ENCODE peak calls at places on chromosomes 16 and 17, in seven cellular contexts. H is esophagus muscularis mucosa, J is prostate gland, Y is A549, X is uterus, B is Peyer's patch, Q is HCT116. N is an unnamed sample.

GRCh38 chr17:59829217-59830006 is 63.3 kb downstream of the TUBD1 start:
- DNase-seq in H (no peak), J (no peak), Y (peak; percentile 82), X (peak; percentile 60), B (no peak), Q (peak; percentile 100), N (no peak)

GRCh38 chr16:11249233-11250061 is 6.6 kb downstream of the SOCS1 start:
- DNase-seq in H (no peak), J (no peak), Y (no peak), X (no peak), B (no peak), Q (no peak), N (no peak)

GRCh38 chr16:13995194-13995593 is 75.2 kb downstream of the ERCC4 start:
- DNase-seq in H (peak; percentile 31), J (no peak), Y (no peak), X (no peak), B (no peak), Q (no peak), N (no peak)

GRCh38 chr16:2983706-2984136 is 3.5 kb upstream of the PKMYT1 start:
- DNase-seq in H (peak; percentile 95), J (peak; percentile 64), Y (peak; percentile 91), X (peak; percentile 63), B (peak; percentile 62), Q (peak; percentile 61), N (peak; percentile 74)

GRCh38 chr16:66717112-66717675 is 20.7 kb upstream of the CMTM4 start:
- DNase-seq in H (no peak), J (no peak), Y (no peak), X (no peak), B (no peak), Q (no peak), N (no peak)

GRCh38 chr17:30344283-30345088 is 10.6 kb upstream of the TMIGD1 start:
- DNase-seq in H (peak; percentile 92), J (peak; percentile 82), Y (no peak), X (peak; percentile 38), B (no peak), Q (no peak), N (peak; percentile 52)

GRCh38 chr16:86519649-86520316 is 9.5 kb downstream of the FOXF1 start:
- DNase-seq in H (no peak), J (peak; percentile 32), Y (peak; percentile 77), X (peak; percentile 48), B (peak; percentile 51), Q (peak; percentile 63), N (peak; percentile 62)

GRCh38 chr17:2986925-2987324 is 76.5 kb downstream of the OR1D5 start:
- DNase-seq in H (no peak), J (no peak), Y (no peak), X (no peak), B (no peak), Q (no peak), N (no peak)

GRCh38 chr17:43737722-43738121 is 20.9 kb downstream of the SOST start:
- DNase-seq in H (no peak), J (no peak), Y (no peak), X (no peak), B (no peak), Q (no peak), N (no peak)

GRCh38 chr16:31149894-31150890 is at the start of gene PRSS36:
- DNase-seq in H (no peak), J (no peak), Y (no peak), X (no peak), B (no peak), Q (no peak), N (no peak)

GRCh38 chr17:42342242-42343008 is 45.8 kb downstream of the STAT3 start:
- DNase-seq in H (no peak), J (no peak), Y (no peak), X (no peak), B (no peak), Q (no peak), N (no peak)

DNA sequence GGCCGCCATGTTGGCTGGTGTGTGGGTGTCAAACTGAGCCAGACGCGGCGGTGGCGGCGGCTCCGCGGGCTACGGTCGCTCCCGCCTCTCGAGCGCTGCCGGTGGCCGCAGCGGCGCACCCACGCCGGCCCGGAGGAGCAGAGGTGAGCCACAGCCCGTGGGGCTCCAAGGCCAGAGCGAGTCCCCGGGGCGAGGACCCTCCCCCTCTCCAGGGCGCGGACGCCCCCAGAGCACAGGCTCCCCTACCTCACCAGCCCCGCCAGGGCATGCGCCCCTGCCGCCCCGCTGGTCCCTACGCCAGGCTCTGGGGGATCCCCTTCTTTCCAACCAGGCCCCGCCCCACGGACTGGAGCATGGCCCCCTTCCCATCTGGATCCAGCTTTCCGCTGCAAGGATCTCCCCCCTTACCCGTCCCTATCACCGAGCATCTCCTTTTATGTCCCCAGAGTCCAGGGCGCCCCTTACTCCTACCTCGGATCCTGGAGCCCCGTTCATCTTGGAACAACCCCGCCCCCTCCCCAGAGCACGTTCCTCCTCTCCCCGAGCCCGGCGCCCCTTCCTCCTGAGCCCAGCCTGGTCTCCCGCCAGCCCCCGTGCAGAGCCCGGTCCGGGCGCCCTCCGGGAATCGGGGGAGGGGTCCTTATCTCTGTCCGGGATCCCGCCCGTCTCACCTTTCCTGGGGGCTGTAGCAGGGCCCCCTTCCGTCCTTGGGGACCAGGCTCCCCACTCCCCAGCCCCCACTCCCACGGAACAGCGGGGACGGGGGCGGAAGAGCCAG is 412 bp downstream of the EPN2 start:
- DNase-seq in H (no peak), J (peak; percentile 33), Y (peak; percentile 49), X (peak; percentile 61), B (peak; percentile 25), Q (no peak), N (peak; percentile 57)
- H3K4me3 ChIP-seq in H (peak overlapping the region; percentile 99), J (peak overlapping the region; percentile 95), Y (peak overlapping the region; percentile 93), X (peak overlapping the region; percentile 95), B (peak overlapping the region; percentile 93), Q (peak overlapping the region; percentile 99), N (peak overlapping the region; percentile 89)

GRCh38 chr16:595094-595528 is 5.2 kb downstream of the RAB40C start:
- DNase-seq in H (no peak), J (no peak), Y (no peak), X (no peak), B (no peak), Q (no peak), N (no peak)
- H3K4me1 ChIP-seq in H (peaks cover 47% of the 10 kb centered on the region), J (peaks cover 16% of the 10 kb centered on the region), Y (peaks cover 20% of the 10 kb centered on the region), X (peaks cover 5% of the 10 kb centered on the region), B (peaks cover 11% of the 10 kb centered on the region), Q (peaks cover 30% of the 10 kb centered on the region), N (peaks cover 4% of the 10 kb centered on the region)

DNA sequence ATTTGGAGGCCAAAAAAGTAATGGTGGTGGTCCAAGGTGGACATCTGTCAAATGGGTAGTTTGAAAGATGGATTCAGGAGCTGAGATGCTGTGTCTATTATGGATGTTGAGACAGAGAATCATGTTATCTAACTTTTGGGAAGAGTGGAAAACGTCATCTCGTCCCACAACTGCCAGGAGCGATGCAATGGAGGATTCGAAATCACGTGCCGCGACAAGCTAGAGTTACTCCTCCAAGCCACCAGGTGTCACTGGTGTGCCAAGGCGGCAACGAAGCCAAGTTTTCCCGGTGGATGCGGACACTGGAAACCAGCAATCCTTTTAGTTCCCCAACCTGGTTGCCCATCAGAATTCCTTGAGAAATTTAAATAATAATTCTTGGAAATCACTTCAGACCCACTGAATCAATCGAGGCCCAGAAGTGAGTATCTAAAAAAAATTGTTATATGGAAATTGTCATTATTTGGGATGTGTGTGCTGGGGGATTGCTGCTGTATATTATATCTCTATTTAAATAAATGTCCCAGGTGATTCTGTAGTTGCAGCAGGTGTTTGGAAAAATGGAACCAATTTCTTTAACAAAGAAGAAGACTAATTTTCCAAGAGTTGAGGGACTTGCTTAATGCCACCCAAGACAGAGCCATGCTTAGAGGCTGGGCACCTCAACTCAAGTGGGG is 206.1 kb downstream of the HAPSTR1 start:
- DNase-seq in H (no peak), J (peak; percentile 10), Y (peak; percentile 36), X (peak; percentile 18), B (no peak), Q (peak; percentile 34), N (peak; percentile 61)
- TF ChIP-seq POLR2A in H (no peak), J (no peak), Y (no peak), X (no peak), B (no peak), Q (no peak), N (no peak)

GRCh38 chr16:50460538-50461399 is 87.4 kb upstream of the NKD1 start:
- DNase-seq in H (no peak), J (no peak), Y (no peak), X (no peak), B (no peak), Q (no peak), N (no peak)

GRCh38 chr16:50457423-50457822 is 88.6 kb upstream of the BRD7 start:
- DNase-seq in H (no peak), J (no peak), Y (no peak), X (no peak), B (no peak), Q (no peak), N (no peak)

GRCh38 chr16:50459681-50460080 is 88.5 kb upstream of the NKD1 start:
- DNase-seq in H (no peak), J (no peak), Y (no peak), X (no peak), B (no peak), Q (no peak), N (no peak)

GRCh38 chr16:50457979-50458461 is 89.2 kb upstream of the BRD7 start:
- DNase-seq in H (no peak), J (no peak), Y (no peak), X (no peak), B (no peak), Q (no peak), N (no peak)

GRCh38 chr16:50458694-50459271 is 89.4 kb upstream of the NKD1 start:
- DNase-seq in H (no peak), J (no peak), Y (no peak), X (no peak), B (no peak), Q (no peak), N (no peak)
- H3K4me3 ChIP-seq in H (no peak overlapping the region), J (no peak overlapping the region), Y (no peak overlapping the region), X (no peak overlapping the region), B (no peak overlapping the region), Q (no peak overlapping the region), N (no peak overlapping the region)